ENCODE peak calls at places on chromosome 5, in five cellular contexts. E is KBM-7, O is midbrain, F is GM18507, C is transverse colon. Y is an unnamed sample.

GRCh38 chr5:77957516-77957915 is 181.4 kb upstream of the TBCA start:
- DNase-seq in O (no peak), E (no peak), F (no peak), C (no peak), Y (no peak)

GRCh38 chr5:172444626-172445365 is 9.5 kb downstream of the SH3PXD2B start:
- DNase-seq in C (no peak), E (no peak), F (no peak), O (no peak), Y (no peak)

GRCh38 chr5:132001647-132002561 is 9.6 kb downstream of the ACSL6 start:
- DNase-seq in F (no peak), E (no peak), O (no peak), C (no peak), Y (peak)

GRCh38 chr5:16593013-16593412 is 23.8 kb downstream of the RETREG1 start:
- DNase-seq in O (no peak), F (no peak), E (no peak), C (no peak), Y (peak)

GRCh38 chr5:134626369-134627014 is 6.1 kb downstream of the SAR1B start:
- DNase-seq in E (no peak), C (no peak), F (no peak), O (no peak), Y (peak)

GRCh38 chr5:10556893-10557746 is 6.8 kb upstream of the ANKRD33B start:
- DNase-seq in O (no peak), F (no peak), C (no peak), E (no peak), Y (peak)

GRCh38 chr5:77312411-77312810 is 101.9 kb downstream of the PDE8B start:
- DNase-seq in F (no peak), C (no peak), O (no peak), E (no peak), Y (peak)

GRCh38 chr5:36150676-36151433 is 832 bp downstream of the LMBRD2 start:
- DNase-seq in F (no peak), O (peak), E (peak), C (peak), Y (peak)

GRCh38 chr5:41161271-41161670 is 52.1 kb downstream of the C6 start:
- DNase-seq in O (no peak), C (no peak), E (no peak), F (no peak), Y (peak)

GRCh38 chr5:79936644-79937216 is 54.3 kb downstream of the MTX3 start:
- DNase-seq in F (no peak), C (no peak), E (no peak), O (no peak), Y (no peak)

GRCh38 chr5:150621301-150621700 is 19.2 kb upstream of the SYNPO start:
- DNase-seq in O (no peak), C (no peak), F (no peak), E (no peak), Y (no peak)

GRCh38 chr5:172417983-172418630 is 36.2 kb downstream of the SH3PXD2B start:
- DNase-seq in C (peak), E (no peak), F (no peak), O (peak), Y (peak)

GRCh38 chr5:178232124-178232919 is at the start of gene PHYKPL:
- DNase-seq in C (peak), F (peak), O (peak), E (peak), Y (peak)

GRCh38 chr5:18882162-18882561 is 1105.8 kb downstream of the CDH18 start:
- DNase-seq in E (no peak), F (no peak), O (no peak), C (no peak), Y (no peak)

GRCh38 chr5:56986631-56986957 is 34.7 kb upstream of the MIER3 start:
- DNase-seq in O (no peak), C (no peak), E (no peak), F (no peak), Y (peak)

GRCh38 chr5:114062940-114063867 is 298.7 kb upstream of the KCNN2 start:
- DNase-seq in F (no peak), O (no peak), C (no peak), E (no peak), Y (no peak)

GRCh38 chr5:168989731-168990505 is 311.0 kb downstream of the SLIT3 start:
- DNase-seq in F (no peak), C (no peak), E (no peak), O (no peak), Y (no peak)

GRCh38 chr5:78112931-78113330 is 181.6 kb downstream of the AP3B1 start:
- DNase-seq in F (no peak), O (no peak), C (no peak), E (no peak), Y (no peak)

GRCh38 chr5:93307557-93307956 is 273.5 kb downstream of the NR2F1-AS1 start:
- DNase-seq in F (no peak), O (no peak), C (no peak), E (no peak), Y (peak)

GRCh38 chr5:166338801-166339200 is 1952.6 kb upstream of the WWC1 start:
- DNase-seq in C (no peak), E (no peak), F (no peak), O (no peak), Y (no peak)

GRCh38 chr5:91007780-91008402 is 375.2 kb downstream of the ARRDC3 start:
- DNase-seq in O (no peak), F (no peak), E (no peak), C (no peak), Y (no peak)